ENCODE peak calls at places on chromosome 9, in four cellular contexts. One of them, this sample, is unnamed.

GRCh38 chr9:26744362-26744965 is 148.1 kb downstream of the CAAP1 start:
- DNase-seq in GM23248: peak
- DNase-seq in A549: peak
- DNase-seq in CD4-positive, alpha-beta memory T cell: peak
- DNase-seq in this sample: peak

GRCh38 chr9:98121096-98121495 is 2.1 kb upstream of the TRIM14 start:
- DNase-seq in CD4-positive, alpha-beta memory T cell: no peak
- DNase-seq in GM23248: peak
- DNase-seq in A549: no peak
- DNase-seq in this sample: no peak

GRCh38 chr9:114304416-114305188 is 18.3 kb upstream of the ORM1 start:
- DNase-seq in A549: no peak
- DNase-seq in CD4-positive, alpha-beta memory T cell: no peak
- DNase-seq in GM23248: no peak
- DNase-seq in this sample: no peak

GRCh38 chr9:34318163-34318790 is 10.8 kb downstream of the KIF24 start:
- DNase-seq in CD4-positive, alpha-beta memory T cell: no peak
- DNase-seq in GM23248: no peak
- DNase-seq in A549: no peak
- DNase-seq in this sample: no peak

GRCh38 chr9:98879958-98880300 is 63.8 kb upstream of the COL15A1 start:
- DNase-seq in A549: no peak
- DNase-seq in CD4-positive, alpha-beta memory T cell: no peak
- DNase-seq in GM23248: no peak
- DNase-seq in this sample: no peak

GRCh38 chr9:99143661-99144060 is 38.7 kb downstream of the TGFBR1 start:
- DNase-seq in GM23248: peak
- DNase-seq in A549: no peak
- DNase-seq in CD4-positive, alpha-beta memory T cell: no peak
- DNase-seq in this sample: no peak

GRCh38 chr9:84823426-84824271 is 154.1 kb downstream of the NTRK2 start:
- DNase-seq in GM23248: no peak
- DNase-seq in CD4-positive, alpha-beta memory T cell: no peak
- DNase-seq in A549: no peak
- DNase-seq in this sample: peak

GRCh38 chr9:114501786-114502682 is 3.2 kb downstream of the WHRN start:
- DNase-seq in CD4-positive, alpha-beta memory T cell: no peak
- DNase-seq in A549: peak
- DNase-seq in GM23248: peak
- DNase-seq in this sample: no peak

GRCh38 chr9:95075700-95076099 is 241.8 kb downstream of the FANCC start:
- DNase-seq in GM23248: no peak
- DNase-seq in CD4-positive, alpha-beta memory T cell: no peak
- DNase-seq in A549: no peak
- DNase-seq in this sample: no peak

GRCh38 chr9:121537283-121537682 is 37.6 kb upstream of the GGTA1 start:
- DNase-seq in GM23248: no peak
- DNase-seq in CD4-positive, alpha-beta memory T cell: no peak
- DNase-seq in A549: no peak
- DNase-seq in this sample: no peak

GRCh38 chr9:124906966-124907365 is 33.9 kb downstream of the GOLGA1 start:
- DNase-seq in GM23248: no peak
- DNase-seq in CD4-positive, alpha-beta memory T cell: no peak
- DNase-seq in A549: no peak
- DNase-seq in this sample: no peak

GRCh38 chr9:26165426-26165825 is 487.2 kb upstream of the TUSC1 start:
- DNase-seq in A549: no peak
- DNase-seq in GM23248: no peak
- DNase-seq in CD4-positive, alpha-beta memory T cell: no peak
- DNase-seq in this sample: no peak

GRCh38 chr9:127779136-127779981 is 893 bp upstream of the SH2D3C start:
- DNase-seq in CD4-positive, alpha-beta memory T cell: no peak
- DNase-seq in A549: no peak
- DNase-seq in GM23248: peak
- DNase-seq in this sample: no peak

GRCh38 chr9:133809335-133809734 is 71.2 kb upstream of the SARDH start:
- DNase-seq in CD4-positive, alpha-beta memory T cell: no peak
- DNase-seq in A549: no peak
- DNase-seq in GM23248: no peak
- DNase-seq in this sample: no peak

GRCh38 chr9:99375481-99375880 is 153.4 kb downstream of the SEC61B start:
- DNase-seq in A549: no peak
- DNase-seq in CD4-positive, alpha-beta memory T cell: no peak
- DNase-seq in GM23248: no peak
- DNase-seq in this sample: no peak

GRCh38 chr9:131642496-131643083 is 97.3 kb downstream of the PRRT1B start:
- DNase-seq in A549: no peak
- DNase-seq in GM23248: no peak
- DNase-seq in CD4-positive, alpha-beta memory T cell: no peak
- DNase-seq in this sample: no peak

GRCh38 chr9:34370970-34371880 is 5.5 kb downstream of the MYORG start:
- DNase-seq in A549: no peak
- DNase-seq in CD4-positive, alpha-beta memory T cell: no peak
- DNase-seq in GM23248: peak
- DNase-seq in this sample: no peak

GRCh38 chr9:16131269-16131668 is 578.4 kb downstream of the CCDC171 start:
- DNase-seq in CD4-positive, alpha-beta memory T cell: no peak
- DNase-seq in GM23248: peak
- DNase-seq in A549: no peak
- DNase-seq in this sample: no peak

GRCh38 chr9:131228988-131229387 is 47.3 kb downstream of the FAM78A start:
- DNase-seq in CD4-positive, alpha-beta memory T cell: no peak
- DNase-seq in GM23248: no peak
- DNase-seq in A549: no peak
- DNase-seq in this sample: no peak

GRCh38 chr9:22986556-22986955 is 539.9 kb downstream of the DMRTA1 start:
- DNase-seq in CD4-positive, alpha-beta memory T cell: no peak
- DNase-seq in GM23248: no peak
- DNase-seq in A549: peak
- DNase-seq in this sample: no peak

GRCh38 chr9:91187965-91188344 is 173.8 kb downstream of the AUH start:
- DNase-seq in CD4-positive, alpha-beta memory T cell: no peak
- DNase-seq in GM23248: peak
- DNase-seq in A549: no peak
- DNase-seq in this sample: peak

GRCh38 chr9:120711354-120711753 is 2.9 kb downstream of the MEGF9 start:
- DNase-seq in GM23248: peak
- DNase-seq in A549: peak
- DNase-seq in CD4-positive, alpha-beta memory T cell: no peak
- DNase-seq in this sample: no peak

GRCh38 chr9:2116073-2116472 is 100.9 kb downstream of the SMARCA2 start:
- DNase-seq in CD4-positive, alpha-beta memory T cell: no peak
- DNase-seq in A549: peak
- DNase-seq in GM23248: peak
- DNase-seq in this sample: no peak

GRCh38 chr9:73893230-73893629 is 603.9 kb upstream of the RORB start:
- DNase-seq in A549: no peak
- DNase-seq in CD4-positive, alpha-beta memory T cell: no peak
- DNase-seq in GM23248: no peak
- DNase-seq in this sample: no peak

GRCh38 chr9:121288874-121289553 is 21.1 kb downstream of the GSN start:
- DNase-seq in CD4-positive, alpha-beta memory T cell: no peak
- DNase-seq in A549: no peak
- DNase-seq in GM23248: peak
- DNase-seq in this sample: no peak

GRCh38 chr9:70410368-70410767 is 4.1 kb downstream of the KLF9 start:
- DNase-seq in GM23248: peak
- DNase-seq in CD4-positive, alpha-beta memory T cell: no peak
- DNase-seq in A549: no peak
- DNase-seq in this sample: no peak

GRCh38 chr9:121916008-121916407 is 177.1 kb downstream of the TTLL11 start:
- DNase-seq in A549: no peak
- DNase-seq in CD4-positive, alpha-beta memory T cell: no peak
- DNase-seq in GM23248: peak
- DNase-seq in this sample: no peak

GRCh38 chr9:133631111-133631510 is 5.1 kb upstream of the DBH start:
- DNase-seq in GM23248: no peak
- DNase-seq in A549: no peak
- DNase-seq in CD4-positive, alpha-beta memory T cell: no peak
- DNase-seq in this sample: no peak

GRCh38 chr9:111427186-111427585 is 57.0 kb downstream of the ECPAS start:
- DNase-seq in A549: peak
- DNase-seq in CD4-positive, alpha-beta memory T cell: no peak
- DNase-seq in GM23248: peak
- DNase-seq in this sample: no peak

GRCh38 chr9:97984188-97985057 is 1.3 kb downstream of the ANP32B start:
- DNase-seq in CD4-positive, alpha-beta memory T cell: peak
- DNase-seq in A549: peak
- DNase-seq in GM23248: peak
- DNase-seq in this sample: no peak

GRCh38 chr9:92550765-92551164 is 15.0 kb upstream of the ECM2 start:
- DNase-seq in CD4-positive, alpha-beta memory T cell: no peak
- DNase-seq in GM23248: no peak
- DNase-seq in A549: no peak
- DNase-seq in this sample: no peak

GRCh38 chr9:98575379-98576346 is 133.1 kb downstream of the GABBR2 start:
- DNase-seq in GM23248: peak
- DNase-seq in A549: no peak
- DNase-seq in CD4-positive, alpha-beta memory T cell: no peak
- DNase-seq in this sample: no peak

GRCh38 chr9:3769646-3770045 is 243.8 kb upstream of the RFX3 start:
- DNase-seq in CD4-positive, alpha-beta memory T cell: no peak
- DNase-seq in GM23248: no peak
- DNase-seq in A549: no peak
- DNase-seq in this sample: no peak

GRCh38 chr9:91486699-91487497 is 63.3 kb upstream of the NFIL3 start:
- DNase-seq in A549: no peak
- DNase-seq in GM23248: peak
- DNase-seq in CD4-positive, alpha-beta memory T cell: no peak
- DNase-seq in this sample: no peak

GRCh38 chr9:19161257-19162025 is 34.1 kb upstream of the PLIN2 start:
- DNase-seq in A549: peak
- DNase-seq in CD4-positive, alpha-beta memory T cell: peak
- DNase-seq in GM23248: peak
- DNase-seq in this sample: peak

GRCh38 chr9:89426389-89426961 is 71.4 kb downstream of the SEMA4D start:
- DNase-seq in GM23248: no peak
- DNase-seq in A549: no peak
- DNase-seq in CD4-positive, alpha-beta memory T cell: no peak
- DNase-seq in this sample: no peak

GRCh38 chr9:18457498-18457897 is 16.5 kb upstream of the ADAMTSL1 start:
- DNase-seq in A549: no peak
- DNase-seq in GM23248: peak
- DNase-seq in CD4-positive, alpha-beta memory T cell: no peak
- DNase-seq in this sample: no peak

GRCh38 chr9:21326526-21327139 is 8.6 kb downstream of the KLHL9 start:
- DNase-seq in GM23248: peak
- DNase-seq in A549: peak
- DNase-seq in CD4-positive, alpha-beta memory T cell: peak
- DNase-seq in this sample: no peak

GRCh38 chr9:91159664-91160121 is 202.0 kb downstream of the AUH start:
- DNase-seq in GM23248: no peak
- DNase-seq in A549: no peak
- DNase-seq in CD4-positive, alpha-beta memory T cell: no peak
- DNase-seq in this sample: no peak

GRCh38 chr9:95171001-95171400 is 146.5 kb downstream of the FANCC start:
- DNase-seq in A549: no peak
- DNase-seq in CD4-positive, alpha-beta memory T cell: no peak
- DNase-seq in GM23248: peak
- DNase-seq in this sample: no peak

GRCh38 chr9:69044226-69045219 is 9.0 kb downstream of the FXN start:
- DNase-seq in GM23248: peak
- DNase-seq in CD4-positive, alpha-beta memory T cell: no peak
- DNase-seq in A549: no peak
- DNase-seq in this sample: no peak
- H3K4me3 ChIP-seq in GM23248: no peak
- H3K4me3 ChIP-seq in CD4-positive, alpha-beta memory T cell: no peak
- H3K4me3 ChIP-seq in A549: no peak
- H3K4me3 ChIP-seq in this sample: no peak

DNA sequence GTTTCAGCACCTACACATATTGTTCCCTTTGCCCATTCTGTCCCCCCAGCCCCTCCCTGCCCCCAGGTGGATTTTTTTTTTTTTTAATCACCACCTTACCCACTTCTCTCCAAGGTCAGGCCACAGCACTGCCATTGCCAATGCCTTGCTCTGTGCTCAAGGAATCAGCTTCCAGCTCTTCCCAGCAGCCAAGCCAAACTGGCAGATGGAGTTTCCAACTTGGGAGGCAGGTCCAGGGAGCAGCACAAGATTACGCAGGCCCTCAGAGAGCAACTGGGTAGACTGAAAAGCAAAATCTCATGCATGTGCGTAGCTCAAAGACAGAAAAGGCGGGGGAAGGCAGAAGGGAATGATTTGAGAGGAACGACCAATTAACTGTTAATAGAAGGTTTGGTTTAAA is 15.1 kb downstream of the GRHPR start:
- DNase-seq in GM23248: no peak
- DNase-seq in CD4-positive, alpha-beta memory T cell: no peak
- DNase-seq in A549: no peak
- DNase-seq in this sample: no peak
- H3K4me3 ChIP-seq in GM23248: no peak
- H3K4me3 ChIP-seq in CD4-positive, alpha-beta memory T cell: no peak
- H3K4me3 ChIP-seq in A549: no peak
- H3K4me3 ChIP-seq in this sample: no peak

GRCh38 chr9:35526087-35526801 is 36.3 kb downstream of the RUSC2 start:
- DNase-seq in CD4-positive, alpha-beta memory T cell: no peak
- DNase-seq in A549: no peak
- DNase-seq in GM23248: peak
- DNase-seq in this sample: no peak
- H3K4me3 ChIP-seq in CD4-positive, alpha-beta memory T cell: no peak
- H3K4me3 ChIP-seq in A549: no peak
- H3K4me3 ChIP-seq in GM23248: no peak
- H3K4me3 ChIP-seq in this sample: no peak

DNA sequence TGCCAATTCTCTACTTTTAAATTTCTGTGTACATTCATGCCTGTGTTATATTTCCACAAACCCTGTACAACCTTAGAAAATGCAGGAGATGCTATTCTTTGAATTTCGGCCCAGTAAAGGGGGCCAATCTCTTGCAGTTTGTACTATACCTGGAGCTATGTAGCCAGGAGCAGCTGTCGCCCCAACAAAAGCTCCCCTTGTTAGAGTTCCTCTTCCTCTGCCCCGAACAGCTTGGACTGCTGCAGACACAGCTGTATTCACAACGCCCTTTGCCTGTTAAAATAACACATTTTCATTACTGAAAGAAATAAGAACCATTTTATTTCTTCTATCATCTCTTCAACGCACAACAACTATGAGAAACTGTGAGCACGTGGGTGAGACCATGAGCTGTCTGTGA is 99.2 kb downstream of the GPR21 start:
- DNase-seq in GM23248: no peak
- DNase-seq in A549: no peak
- DNase-seq in CD4-positive, alpha-beta memory T cell: no peak
- DNase-seq in this sample: no peak
- H3K4me3 ChIP-seq in GM23248: no peak
- H3K4me3 ChIP-seq in A549: no peak
- H3K4me3 ChIP-seq in CD4-positive, alpha-beta memory T cell: no peak
- H3K4me3 ChIP-seq in this sample: no peak

GRCh38 chr9:137044042-137044441 is 1.9 kb downstream of the NPDC1 start:
- DNase-seq in CD4-positive, alpha-beta memory T cell: no peak
- DNase-seq in GM23248: no peak
- DNase-seq in A549: no peak
- DNase-seq in this sample: no peak
- H3K4me3 ChIP-seq in CD4-positive, alpha-beta memory T cell: no peak
- H3K4me3 ChIP-seq in GM23248: no peak
- H3K4me3 ChIP-seq in A549: no peak
- H3K4me3 ChIP-seq in this sample: no peak

This sample was measured in BJ.